ENCODE peak calls at places on chromosomes 2 and 18, in seven cellular contexts. D, P, T, N, Z, M and S are unnamed samples.

GRCh38 chr18:30588673-30589164 is 453.8 kb downstream of the DSC3 start:
- DNase-seq in D (no peak), P (no peak), T (no peak), N (no peak), Z (no peak), M (no peak), S (no peak)

GRCh38 chr18:62106271-62106670 is 80.6 kb downstream of the PIGN start:
- DNase-seq in D (no peak), P (no peak), T (no peak), N (peak; percentile 84), Z (no peak), M (no peak), S (no peak)

GRCh38 chr18:11119550-11119949 is 29.8 kb downstream of the PIEZO2 start:
- DNase-seq in D (no peak), P (no peak), T (no peak), N (no peak), Z (no peak), M (no peak), S (no peak)

GRCh38 chr2:178404380-178404767 is 46.6 kb downstream of the PRKRA start:
- DNase-seq in D (peak; percentile 22), P (no peak), T (no peak), N (peak; percentile 92), Z (no peak), M (no peak), S (peak; percentile 35)

GRCh38 chr2:60553496-60553991 is at the start of gene BCL11A:
- DNase-seq in D (peak; percentile 80), P (peak; percentile 89), T (peak; percentile 83), N (peak; percentile 74), Z (peak; percentile 57), M (no peak), S (no peak)

GRCh38 chr2:209426432-209426831 is 2.6 kb downstream of the MAP2 start:
- DNase-seq in D (no peak), P (peak; percentile 68), T (peak; percentile 9), N (peak; percentile 4), Z (no peak), M (no peak), S (no peak)

GRCh38 chr2:238290715-238291549 is 2.5 kb upstream of the PER2 start:
- DNase-seq in D (peak; percentile 38), P (no peak), T (no peak), N (no peak), Z (no peak), M (no peak), S (no peak)

GRCh38 chr2:132256251-132256902 is 94.6 kb upstream of the ANKRD30BL start:
- DNase-seq in D (no peak), P (peak; percentile 48), T (peak; percentile 8), N (no peak), Z (no peak), M (peak; percentile 0), S (no peak)

GRCh38 chr18:47397671-47398319 is 146.3 kb upstream of the SKOR2 start:
- DNase-seq in D (peak; percentile 10), P (peak; percentile 82), T (peak; percentile 25), N (no peak), Z (peak; percentile 8), M (peak; percentile 49), S (no peak)

GRCh38 chr18:22285299-22286140 is 116.1 kb downstream of the GATA6 start:
- DNase-seq in D (no peak), P (no peak), T (no peak), N (no peak), Z (no peak), M (no peak), S (no peak)

GRCh38 chr18:23115683-23116096 is 19.6 kb upstream of the CABLES1 start:
- DNase-seq in D (no peak), P (no peak), T (no peak), N (peak; percentile 91), Z (peak; percentile 54), M (no peak), S (no peak)

GRCh38 chr2:119364798-119365197 is 1.8 kb downstream of the C2orf76 start:
- DNase-seq in D (no peak), P (no peak), T (no peak), N (no peak), Z (no peak), M (no peak), S (no peak)

GRCh38 chr2:240410004-240410403 is 25.5 kb upstream of the GPC1 start:
- DNase-seq in D (no peak), P (no peak), T (no peak), N (no peak), Z (no peak), M (no peak), S (no peak)

GRCh38 chr18:13369353-13369752 is 150.8 kb downstream of the LDLRAD4 start:
- DNase-seq in D (no peak), P (no peak), T (no peak), N (no peak), Z (no peak), M (no peak), S (no peak)

GRCh38 chr2:134999536-134999935 is 47.7 kb downstream of the MAP3K19 start:
- DNase-seq in D (no peak), P (no peak), T (no peak), N (no peak), Z (no peak), M (no peak), S (no peak)

GRCh38 chr2:136376798-136377211 is 258.9 kb upstream of the CXCR4 start:
- DNase-seq in D (no peak), P (no peak), T (no peak), N (peak; percentile 81), Z (no peak), M (no peak), S (no peak)

GRCh38 chr18:31562726-31563125 is 29.0 kb upstream of the TTR start:
- DNase-seq in D (no peak), P (no peak), T (no peak), N (no peak), Z (no peak), M (no peak), S (no peak)

GRCh38 chr18:5288517-5288935 is 7.0 kb downstream of the ZBTB14 start:
- DNase-seq in D (no peak), P (no peak), T (no peak), N (no peak), Z (no peak), M (no peak), S (no peak)

GRCh38 chr2:25378731-25379490 is 37.2 kb upstream of the DNMT3A start:
- DNase-seq in D (no peak), P (no peak), T (no peak), N (no peak), Z (no peak), M (no peak), S (no peak)

GRCh38 chr2:30185175-30185574 is 38.4 kb downstream of the YPEL5 start:
- DNase-seq in D (no peak), P (no peak), T (no peak), N (no peak), Z (no peak), M (no peak), S (no peak)

GRCh38 chr2:179886-180285 is 83.9 kb downstream of the SH3YL1 start:
- DNase-seq in D (no peak), P (no peak), T (no peak), N (no peak), Z (no peak), M (no peak), S (no peak)

GRCh38 chr2:41719756-41720155 is 328.1 kb upstream of the PKDCC start:
- DNase-seq in D (no peak), P (no peak), T (no peak), N (no peak), Z (no peak), M (no peak), S (no peak)

GRCh38 chr2:154532763-154533162 is 165.7 kb upstream of the KCNJ3 start:
- DNase-seq in D (no peak), P (no peak), T (no peak), N (no peak), Z (no peak), M (no peak), S (no peak)

GRCh38 chr18:22065311-22065710 is 104.1 kb upstream of the GATA6 start:
- DNase-seq in D (no peak), P (no peak), T (no peak), N (no peak), Z (no peak), M (peak; percentile 34), S (no peak)

GRCh38 chr2:167383610-167384194 is 495.4 kb downstream of the XIRP2 start:
- DNase-seq in D (peak; percentile 27), P (no peak), T (no peak), N (no peak), Z (no peak), M (no peak), S (no peak)
- TF ChIP-seq POLR2AphosphoS5 in D (peak; percentile 27), P (no peak), T (no peak), N (no peak), Z (no peak), M (no peak), S (no peak)

GRCh38 chr18:9095297-9096012 is 7.0 kb upstream of the NDUFV2 start:
- DNase-seq in D (peak; percentile 30), P (no peak), T (no peak), N (no peak), Z (no peak), M (no peak), S (no peak)
- TF ChIP-seq POLR2AphosphoS5 in D (no peak), P (no peak), T (no peak), N (no peak), Z (no peak), M (no peak), S (no peak)

GRCh38 chr2:229445501-229446294 is 174.6 kb upstream of the PID1 start:
- DNase-seq in D (no peak), P (no peak), T (no peak), N (no peak), Z (no peak), M (no peak), S (no peak)
- TF ChIP-seq POLR2AphosphoS5 in D (no peak), P (no peak), T (no peak), N (no peak), Z (no peak), M (no peak), S (no peak)

DNA sequence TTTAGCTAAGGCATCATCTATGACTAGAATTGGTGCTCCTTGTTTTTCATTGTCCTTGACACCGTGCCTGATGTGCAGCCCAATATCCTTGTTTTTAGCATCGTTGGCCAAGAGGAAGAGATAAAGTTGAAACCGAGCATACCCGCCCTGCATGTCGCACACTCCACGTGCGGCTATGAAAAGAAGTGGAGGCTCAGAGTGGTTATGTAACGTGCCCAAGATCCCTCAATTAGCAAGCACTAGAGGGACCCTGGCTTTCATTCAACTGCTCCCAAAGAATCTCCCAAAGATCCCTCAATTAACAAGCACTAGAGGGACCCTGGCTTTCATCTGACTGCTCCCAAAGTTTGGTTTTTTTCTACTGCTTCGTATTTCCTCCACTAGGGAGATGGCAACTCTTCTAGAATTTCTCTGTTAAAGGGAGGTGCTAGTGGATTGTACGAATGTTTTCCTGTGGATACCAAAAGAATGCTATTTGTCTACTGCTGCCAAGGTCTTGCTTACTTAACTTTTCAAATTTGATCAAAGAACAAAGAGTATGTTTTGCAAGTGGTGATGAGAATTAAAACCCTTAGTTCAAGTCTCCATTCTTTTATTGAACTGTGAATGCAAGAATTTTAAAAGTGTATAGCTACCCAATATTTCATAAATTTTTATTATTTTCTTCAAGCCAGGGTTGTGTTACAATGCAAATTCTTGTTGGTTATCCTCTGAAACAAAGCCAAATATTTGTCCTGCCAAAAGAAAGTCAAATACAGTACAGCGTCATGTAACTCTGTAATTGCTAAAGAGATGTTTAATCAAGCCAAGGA is 92.1 kb downstream of the AOX1 start:
- DNase-seq in D (no peak), P (peak; percentile 52), T (no peak), N (peak; percentile 23), Z (no peak), M (no peak), S (no peak)
- TF ChIP-seq POLR2AphosphoS5 in D (no peak), P (no peak), T (no peak), N (no peak), Z (no peak), M (no peak), S (no peak)